ENCODE peak calls at places on chromosome 1, in eight cellular contexts. C is left ventricle myocardium inferior, I is tibial artery, L is K562, D is mesendoderm, B is Peyer's patch, N is GM23248, U is tibial nerve. T is an unnamed sample.

GRCh38 chr1:235734335-235734734 is 84.8 kb upstream of the GNG4 start:
- DNase-seq in L (no peak), I (no peak), U (no peak), C (no peak), D (no peak), B (no peak), N (no peak), T (no peak)

GRCh38 chr1:210117681-210118170 is 114.9 kb upstream of the SERTAD4 start:
- DNase-seq in L (no peak), U (no peak), D (no peak), B (no peak), N (no peak), I (no peak), C (no peak), T (no peak)

GRCh38 chr1:110340207-110340468 is 961 bp downstream of the RBM15 start:
- DNase-seq in B (no peak), U (no peak), I (no peak), L (peak; percentile 45), N (no peak), D (no peak), C (no peak), T (peak; percentile 22)

GRCh38 chr1:222384536-222384935 is 163.4 kb downstream of the HHIPL2 start:
- DNase-seq in N (no peak), C (no peak), D (no peak), L (no peak), B (no peak), I (no peak), U (no peak), T (no peak)

GRCh38 chr1:43358121-43358745 is 548 bp upstream of the CDC20 start:
- DNase-seq in B (no peak), C (no peak), L (peak; percentile 80), I (peak; percentile 24), N (peak; percentile 58), U (no peak), D (peak; percentile 89), T (no peak)

GRCh38 chr1:24931481-24932221 is 1.6 kb upstream of the RUNX3 start:
- DNase-seq in B (no peak), U (no peak), D (peak; percentile 53), N (no peak), L (no peak), C (no peak), I (no peak), T (no peak)

GRCh38 chr1:106978477-106979322 is 77.8 kb upstream of the PRMT6 start:
- DNase-seq in I (no peak), L (no peak), C (no peak), U (no peak), N (peak; percentile 45), D (no peak), B (no peak), T (no peak)

GRCh38 chr1:8211620-8212442 is 106.1 kb upstream of the SLC45A1 start:
- DNase-seq in D (peak; percentile 67), I (peak; percentile 70), C (no peak), L (no peak), N (peak; percentile 98), U (no peak), B (no peak), T (no peak)

GRCh38 chr1:220698607-220699016 is 8.4 kb downstream of the C1orf115 start:
- DNase-seq in N (no peak), L (no peak), D (no peak), C (no peak), I (no peak), U (no peak), B (no peak), T (no peak)

GRCh38 chr1:117564227-117565082 is 41.4 kb upstream of the TENT5C start:
- DNase-seq in I (no peak), N (no peak), U (no peak), B (no peak), C (no peak), L (no peak), D (no peak), T (no peak)

GRCh38 chr1:209839875-209840491 is 12.2 kb downstream of the UTP25 start:
- DNase-seq in N (peak; percentile 94), C (no peak), I (no peak), U (no peak), B (no peak), D (peak; percentile 50), L (no peak), T (no peak)

GRCh38 chr1:8706995-8707396 is 110.4 kb downstream of the RERE start:
- DNase-seq in C (no peak), N (no peak), I (no peak), U (no peak), B (no peak), D (peak; percentile 93), L (peak; percentile 29), T (no peak)

GRCh38 chr1:201261771-201262547 is 21.3 kb upstream of the PKP1 start:
- DNase-seq in B (peak; percentile 39), L (no peak), D (no peak), C (no peak), U (no peak), N (peak; percentile 54), I (no peak), T (no peak)

GRCh38 chr1:20211511-20211931 is 25.2 kb upstream of the PLA2G2C start:
- DNase-seq in D (no peak), C (no peak), U (no peak), N (peak; percentile 84), I (no peak), B (no peak), L (no peak), T (no peak)

GRCh38 chr1:10917513-10918454 is 94.7 kb upstream of the TARDBP start:
- DNase-seq in B (no peak), L (no peak), U (no peak), C (no peak), I (no peak), D (no peak), N (no peak), T (no peak)

GRCh38 chr1:246582301-246583055 is 16.2 kb downstream of the CNST start:
- DNase-seq in U (no peak), L (peak; percentile 65), I (no peak), B (peak; percentile 82), D (no peak), C (no peak), N (no peak), T (no peak)
- H3K4me1 ChIP-seq in U (peaks cover 8% of the 10 kb centered on the region), L (peaks cover 59% of the 10 kb centered on the region), I (peaks cover 87% of the 10 kb centered on the region), B (peaks cover 8% of the 10 kb centered on the region), D (no peaks in the 10 kb centered on the region), C (peaks cover 89% of the 10 kb centered on the region), N (peaks cover 65% of the 10 kb centered on the region), T (peaks cover 14% of the 10 kb centered on the region)

GRCh38 chr1:93680121-93681094 is 1.2 kb downstream of the BCAR3 start:
- DNase-seq in C (peak; percentile 86), U (peak; percentile 82), I (peak; percentile 91), L (peak; percentile 78), D (peak; percentile 96), B (peak; percentile 79), N (peak; percentile 95), T (peak; percentile 85)

GRCh38 chr1:93681095-93681548 is 515 bp downstream of the BCAR3 start:
- DNase-seq in C (no peak), D (no peak), L (no peak), N (no peak), U (no peak), B (peak; percentile 60), I (no peak), T (no peak)

GRCh38 chr1:93678491-93678890 is 3.1 kb downstream of the BCAR3 start:
- DNase-seq in C (no peak), D (no peak), U (no peak), N (no peak), B (no peak), I (no peak), L (no peak), T (no peak)

GRCh38 chr1:93678966-93679480 is 2.6 kb downstream of the BCAR3 start:
- DNase-seq in C (no peak), L (no peak), U (no peak), D (peak; percentile 89), I (no peak), B (no peak), N (no peak), T (no peak)

DNA sequence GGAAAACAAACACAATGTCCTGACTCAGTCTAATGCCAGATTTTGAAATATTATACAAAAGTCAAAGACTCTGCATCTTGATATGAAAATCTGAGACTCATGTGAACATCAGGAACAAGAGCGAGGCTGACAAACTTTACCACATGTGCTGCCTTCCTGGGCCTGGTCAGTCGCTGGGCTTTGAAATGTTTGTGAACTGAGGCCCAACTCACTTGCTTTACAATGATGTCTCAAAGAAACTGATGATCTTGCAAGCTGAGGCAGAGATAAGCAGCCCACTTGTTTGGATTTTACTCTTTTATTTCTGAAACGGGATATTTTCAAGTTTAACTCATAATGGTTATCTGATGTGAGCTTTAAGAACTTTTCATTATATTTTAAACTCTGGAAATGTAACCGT is 2.1 kb downstream of the BCAR3 start:
- DNase-seq in L (no peak), B (no peak), I (no peak), N (no peak), C (no peak), D (no peak), U (no peak), T (no peak)
- H3K4me3 ChIP-seq in L (no peak overlapping the region), B (no peak overlapping the region), I (no peak overlapping the region), N (peak overlapping the region; percentile 88), C (peak overlapping the region; percentile 95), D (no peak overlapping the region), U (no peak overlapping the region), T (no peak overlapping the region)

DNA sequence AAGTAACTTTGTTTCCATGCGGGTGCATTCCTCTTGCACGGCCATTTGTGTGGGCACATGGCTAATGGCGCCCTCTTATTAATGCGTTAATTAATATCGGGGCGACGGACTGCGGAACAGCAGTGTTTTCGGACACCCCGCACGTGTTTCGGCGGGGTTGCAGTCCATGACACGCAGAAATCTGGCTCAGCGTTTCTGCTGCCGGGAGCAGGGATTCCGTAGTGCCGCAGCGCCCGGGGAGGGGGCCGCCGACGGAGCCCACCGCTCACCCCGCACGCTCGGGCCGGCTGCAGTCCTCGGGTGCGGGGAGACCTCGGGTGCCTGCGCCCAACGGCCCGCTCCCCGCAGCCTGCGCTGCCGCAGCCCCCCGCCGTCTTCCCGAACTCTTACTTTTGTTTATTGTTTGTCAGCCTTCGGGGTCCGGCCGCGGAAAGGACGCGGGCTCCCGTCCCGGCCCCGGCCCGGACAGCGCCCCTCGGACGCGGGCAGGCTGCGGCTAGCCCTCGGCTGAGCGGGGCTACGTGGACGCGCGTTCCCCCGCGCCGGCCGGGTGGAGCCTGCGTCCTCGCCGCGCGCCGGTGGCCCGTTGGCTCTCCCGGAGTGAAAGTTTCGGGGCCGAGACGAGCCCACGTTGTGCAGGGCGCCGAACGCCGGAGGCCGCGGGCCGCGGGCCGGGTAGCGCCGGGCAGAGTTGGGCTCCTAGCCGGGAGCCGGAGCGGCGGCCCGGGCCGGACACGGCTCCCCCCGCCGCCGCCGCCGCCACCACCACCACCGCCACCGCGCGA is 845 bp downstream of the NFIA start:
- DNase-seq in I (no peak), D (no peak), N (peak; percentile 77), L (peak; percentile 49), C (peak; percentile 36), B (peak; percentile 65), U (no peak), T (peak; percentile 36)
- H3K4me1 ChIP-seq in I (peaks cover 57% of the 10 kb centered on the region), D (no peaks in the 10 kb centered on the region), N (peaks cover 39% of the 10 kb centered on the region), L (peaks cover 41% of the 10 kb centered on the region), C (peaks cover 88% of the 10 kb centered on the region), B (peaks cover 4% of the 10 kb centered on the region), U (peaks cover 36% of the 10 kb centered on the region), T (peaks cover 26% of the 10 kb centered on the region)

DNA sequence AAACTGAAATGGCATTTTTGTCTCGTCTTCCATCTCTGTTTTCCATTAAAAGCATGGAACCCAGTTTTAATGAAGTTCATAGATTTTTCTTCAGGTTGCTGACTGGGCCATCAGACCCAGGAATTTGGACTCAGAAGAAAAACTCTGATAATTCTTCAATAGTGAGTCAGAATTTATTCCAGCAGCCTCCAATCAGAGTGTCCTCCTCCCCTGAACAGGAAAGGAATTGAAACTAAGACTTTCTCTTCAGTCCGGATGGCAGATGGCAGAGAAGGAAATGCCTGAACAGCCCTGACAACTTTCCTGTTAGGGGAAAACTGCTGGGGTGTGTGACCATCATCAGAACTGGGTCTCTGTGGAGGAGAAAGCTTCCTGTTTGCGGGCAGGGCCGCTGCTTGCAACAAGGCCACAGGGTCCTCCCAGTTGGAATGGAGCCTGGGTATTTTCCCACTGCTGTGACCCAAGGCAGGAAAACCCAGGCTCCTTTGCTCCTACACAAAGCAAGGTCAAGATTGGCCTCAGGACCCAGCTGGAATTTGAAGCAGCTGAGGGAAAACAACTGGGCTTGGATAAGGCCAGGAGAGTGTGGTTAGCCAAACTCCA is 20.7 kb downstream of the CD34 start:
- DNase-seq in D (no peak), N (peak; percentile 81), C (peak; percentile 80), I (peak; percentile 84), U (peak; percentile 54), B (no peak), L (no peak), T (peak; percentile 83)
- H3K4me3 ChIP-seq in D (no peak overlapping the region), N (peak overlapping the region; percentile 57), C (no peak overlapping the region), I (peak overlapping the region; percentile 9), U (no peak overlapping the region), B (no peak overlapping the region), L (no peak overlapping the region), T (no peak overlapping the region)